ENCODE peak calls at places on chromosome 12, in four cellular contexts. One of them, this sample, is unnamed.

GRCh38 chr12:104226672-104227071 is 11.1 kb downstream of the TXNRD1 start:
- DNase-seq in T-helper 9 cell: no peak
- DNase-seq in stimulated activated CD4-positive, alpha-beta T cell treated with anti-CD3 and anti-CD28 coated beads, Interleukin-15, amount 100 ng/mL, for 1 hour: no peak
- DNase-seq in ACHN: no peak
- DNase-seq in this sample: no peak

GRCh38 chr12:32644455-32644854 is 34.6 kb upstream of the DNM1L start:
- DNase-seq in T-helper 9 cell: no peak
- DNase-seq in stimulated activated CD4-positive, alpha-beta T cell treated with anti-CD3 and anti-CD28 coated beads, Interleukin-15, amount 100 ng/mL, for 1 hour: no peak
- DNase-seq in ACHN: no peak
- DNase-seq in this sample: no peak

GRCh38 chr12:96239711-96240234 is 45.6 kb downstream of the ELK3 start:
- DNase-seq in T-helper 9 cell: no peak
- DNase-seq in stimulated activated CD4-positive, alpha-beta T cell treated with anti-CD3 and anti-CD28 coated beads, Interleukin-15, amount 100 ng/mL, for 1 hour: no peak
- DNase-seq in ACHN: no peak
- DNase-seq in this sample: no peak

GRCh38 chr12:104699489-104700194 is 242.9 kb downstream of the CHST11 start:
- DNase-seq in T-helper 9 cell: no peak
- DNase-seq in stimulated activated CD4-positive, alpha-beta T cell treated with anti-CD3 and anti-CD28 coated beads, Interleukin-15, amount 100 ng/mL, for 1 hour: no peak
- DNase-seq in ACHN: no peak
- DNase-seq in this sample: no peak

GRCh38 chr12:108525681-108526080 is 10.6 kb downstream of the FICD start:
- DNase-seq in T-helper 9 cell: no peak
- DNase-seq in stimulated activated CD4-positive, alpha-beta T cell treated with anti-CD3 and anti-CD28 coated beads, Interleukin-15, amount 100 ng/mL, for 1 hour: no peak
- DNase-seq in ACHN: peak
- DNase-seq in this sample: no peak

GRCh38 chr12:129193263-129193871 is 340.1 kb downstream of the GLT1D1 start:
- DNase-seq in T-helper 9 cell: no peak
- DNase-seq in stimulated activated CD4-positive, alpha-beta T cell treated with anti-CD3 and anti-CD28 coated beads, Interleukin-15, amount 100 ng/mL, for 1 hour: no peak
- DNase-seq in ACHN: peak
- DNase-seq in this sample: no peak

GRCh38 chr12:25041006-25041741 is 92.3 kb upstream of the BCAT1 start:
- DNase-seq in T-helper 9 cell: no peak
- DNase-seq in stimulated activated CD4-positive, alpha-beta T cell treated with anti-CD3 and anti-CD28 coated beads, Interleukin-15, amount 100 ng/mL, for 1 hour: no peak
- DNase-seq in ACHN: no peak
- DNase-seq in this sample: no peak

GRCh38 chr12:115450710-115451109 is 766.7 kb upstream of the TBX3 start:
- DNase-seq in T-helper 9 cell: no peak
- DNase-seq in stimulated activated CD4-positive, alpha-beta T cell treated with anti-CD3 and anti-CD28 coated beads, Interleukin-15, amount 100 ng/mL, for 1 hour: no peak
- DNase-seq in ACHN: no peak
- DNase-seq in this sample: no peak

This sample was measured in SW480.